ENCODE peak calls at places on chromosome 6, in ten cellular contexts. N is fibroblast of lung; H is fibroblast of the aortic adventitia; V is epithelial cell of proximal tubule; T is CD8-positive, alpha-beta T cell; B is astrocyte of the cerebellum; C is left lung; O is GM12865; F is adrenal gland; L is tibial nerve. G is an unnamed sample.

GRCh38 chr6:140538926-140539325 is 1164.5 kb upstream of the CITED2 start:
- DNase-seq in V (no peak), F (no peak), C (no peak), B (no peak), O (no peak), H (peak), N (no peak), T (no peak), L (no peak), G (no peak)

GRCh38 chr6:106547053-106547414 is 82.3 kb downstream of the RTN4IP1 start:
- DNase-seq in B (no peak), V (no peak), L (no peak), H (no peak), C (no peak), F (no peak), O (no peak), N (no peak), T (no peak), G (no peak)

GRCh38 chr6:136326038-136326561 is 36.5 kb upstream of the BCLAF1 start:
- DNase-seq in C (no peak), N (peak), F (no peak), V (peak), T (no peak), O (no peak), L (no peak), H (no peak), B (no peak), G (no peak)

GRCh38 chr6:72413884-72414283 is 208.0 kb upstream of the KCNQ5 start:
- DNase-seq in N (no peak), B (no peak), O (no peak), C (no peak), F (no peak), H (no peak), L (no peak), V (no peak), T (no peak), G (no peak)

GRCh38 chr6:43738877-43739641 is 31.0 kb upstream of the VEGFA start:
- DNase-seq in C (no peak), N (no peak), L (no peak), V (no peak), T (no peak), B (no peak), F (peak), O (no peak), H (no peak), G (no peak)

GRCh38 chr6:135883045-135883444 is 31.5 kb downstream of the PDE7B start:
- DNase-seq in O (no peak), C (no peak), V (no peak), T (no peak), F (no peak), L (no peak), N (peak), H (no peak), B (no peak), G (no peak)

GRCh38 chr6:155212616-155213380 is 51.0 kb upstream of the CLDN20 start:
- DNase-seq in T (no peak), L (no peak), N (no peak), C (no peak), H (no peak), B (no peak), V (no peak), O (no peak), F (no peak), G (no peak)

GRCh38 chr6:167005350-167006159 is 6.4 kb downstream of the CEP43 start:
- DNase-seq in L (no peak), N (no peak), T (no peak), V (no peak), F (peak), H (peak), O (no peak), C (no peak), B (no peak), G (no peak)

GRCh38 chr6:33288141-33288941 is 698 bp downstream of the WDR46 start:
- DNase-seq in N (no peak), H (no peak), F (no peak), L (no peak), V (no peak), T (no peak), C (no peak), O (no peak), B (no peak), G (no peak)

GRCh38 chr6:169957351-169957963 is 206.0 kb downstream of the ERMARD start:
- DNase-seq in O (no peak), H (no peak), B (no peak), L (no peak), V (no peak), N (no peak), T (peak), F (no peak), C (peak), G (no peak)

GRCh38 chr6:26104457-26105108 is 17.4 kb downstream of the HFE start:
- DNase-seq in T (no peak), H (no peak), C (no peak), V (no peak), F (no peak), B (no peak), O (peak), L (no peak), N (no peak), G (no peak)

GRCh38 chr6:44058617-44059358 is 68.5 kb downstream of the MRPL14 start:
- DNase-seq in V (peak), H (peak), B (peak), L (peak), O (peak), N (peak), C (peak), F (peak), T (no peak), G (peak)

GRCh38 chr6:157608221-157609075 is 214.6 kb upstream of the SNX9 start:
- DNase-seq in C (no peak), V (no peak), T (no peak), H (no peak), F (no peak), N (no peak), O (no peak), L (no peak), B (no peak), G (no peak)

GRCh38 chr6:5249451-5250122 is 11.2 kb downstream of the LYRM4 start:
- DNase-seq in L (no peak), C (no peak), B (no peak), F (no peak), O (no peak), N (no peak), H (peak), V (no peak), T (no peak), G (no peak)

GRCh38 chr6:87333591-87334181 is 4.6 kb upstream of the GJB7 start:
- DNase-seq in T (no peak), L (no peak), F (no peak), C (no peak), O (no peak), B (no peak), H (peak), V (no peak), N (peak), G (no peak)
- H3K4me3 ChIP-seq in T (no peak), L (no peak), F (no peak), C (no peak), O (no peak), B (no peak), H (no peak), V (no peak), N (no peak), G (no peak)

DNA sequence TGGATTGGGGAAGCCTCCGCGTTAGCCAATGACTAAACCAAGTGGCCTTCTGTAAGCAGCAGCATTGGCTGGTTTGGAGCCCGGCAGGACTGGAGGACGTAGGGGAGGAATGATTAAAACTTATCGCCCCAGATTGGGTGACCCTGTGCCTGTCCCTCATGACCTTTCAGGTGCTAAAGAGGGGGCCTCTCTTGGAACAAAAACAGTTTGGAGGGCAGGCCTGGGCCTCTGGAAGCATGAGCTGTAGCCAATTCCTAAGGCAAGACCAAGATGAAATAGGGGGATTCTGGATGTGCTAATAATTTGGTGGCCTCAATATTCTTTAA is 1.4 kb downstream of the GMPR start:
- DNase-seq in B (no peak), O (no peak), L (no peak), C (no peak), T (no peak), N (peak), H (no peak), V (no peak), F (peak), G (no peak)
- TF ChIP-seq CTCF in B (no peak), O (no peak), L (no peak), C (no peak), T (no peak), N (peak), H (no peak), V (no peak), F (no peak), G (no peak)

DNA sequence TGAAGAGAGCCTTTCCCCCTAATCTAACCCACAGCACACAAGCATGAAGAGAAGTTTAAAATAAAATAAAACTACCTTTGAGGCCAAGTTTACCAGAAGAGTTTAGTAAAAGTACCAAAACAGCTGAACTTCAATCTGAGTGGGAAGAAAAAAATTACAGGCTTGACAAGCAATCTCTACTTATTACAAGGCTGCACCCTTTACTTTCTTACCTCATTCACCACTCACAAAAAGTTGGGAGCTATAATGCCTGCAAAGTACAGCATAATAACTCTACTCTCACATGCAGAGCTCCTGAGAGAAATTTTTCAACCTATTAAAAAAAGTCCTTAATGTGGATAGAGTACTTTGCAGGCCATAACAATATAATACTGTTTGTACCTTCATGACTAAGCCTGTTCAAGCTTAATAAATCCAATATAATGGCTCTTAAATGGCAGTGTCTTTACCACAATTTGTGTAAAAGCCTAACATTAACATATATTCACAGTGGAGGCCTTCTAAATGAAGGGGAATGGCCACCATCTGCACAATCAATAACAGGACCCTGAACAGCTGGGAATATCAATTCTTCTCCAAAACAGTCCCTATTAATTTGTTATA is 103.1 kb downstream of the DST start:
- DNase-seq in T (no peak), O (no peak), N (no peak), H (no peak), C (no peak), B (no peak), L (no peak), F (no peak), V (no peak), G (no peak)
- H3K4me3 ChIP-seq in T (no peak), O (no peak), N (peak), H (peak), C (no peak), B (peak), L (peak), F (no peak), V (peak), G (peak)

GRCh38 chr6:145028144-145028818 is 707.0 kb downstream of the EPM2A start:
- DNase-seq in V (no peak), B (no peak), L (no peak), T (no peak), H (peak), O (peak), N (peak), C (no peak), F (peak), G (no peak)
- TF ChIP-seq CTCF in V (peak), B (peak), L (peak), T (no peak), H (peak), O (peak), N (peak), C (peak), F (peak), G (peak)